ENCODE peak calls at places on chromosomes 2 and 18, in nine cellular contexts. S is ELR, U is ovary, N is endodermal cell, P is AG08396, L is SW480, G is WTC11, W is GM19239, F is H4. H is an unnamed sample.

GRCh38 chr2:203891474-203891873 is 23.9 kb downstream of the CTLA4 start:
- DNase-seq in G (no peak), N (no peak), F (no peak), W (no peak), S (peak), L (no peak), U (no peak), P (no peak), H (no peak)

GRCh38 chr2:83531211-83531610 is 927.9 kb downstream of the SUCLG1 start:
- DNase-seq in N (no peak), W (no peak), U (no peak), P (no peak), S (no peak), G (no peak), L (no peak), F (no peak), H (no peak)

GRCh38 chr18:59140287-59140885 is 702 bp downstream of the SEC11C start:
- DNase-seq in N (peak), F (no peak), W (no peak), S (peak), L (no peak), G (peak), P (no peak), U (peak), H (no peak)

GRCh38 chr2:170707821-170708795 is 7.0 kb upstream of the SP5 start:
- DNase-seq in U (no peak), P (no peak), N (no peak), L (no peak), F (no peak), S (no peak), G (no peak), W (no peak), H (no peak)

GRCh38 chr2:105737980-105738657 is 6.6 kb upstream of the NCK2 start:
- DNase-seq in F (no peak), G (no peak), W (no peak), L (peak), S (peak), P (no peak), N (peak), U (no peak), H (no peak)

GRCh38 chr2:173982918-173983317 is 17.7 kb upstream of the SP3 start:
- DNase-seq in L (no peak), U (peak), P (no peak), S (no peak), G (no peak), W (no peak), F (no peak), N (no peak), H (no peak)

GRCh38 chr2:213989207-213989606 is 421.6 kb upstream of the VWC2L start:
- DNase-seq in P (no peak), N (no peak), W (no peak), G (no peak), U (no peak), F (no peak), S (no peak), L (no peak), H (no peak)

GRCh38 chr18:37316468-37316867 is 249.1 kb downstream of the CELF4 start:
- DNase-seq in S (no peak), W (no peak), N (no peak), G (no peak), F (no peak), P (no peak), L (no peak), U (no peak), H (no peak)

GRCh38 chr2:208820289-208820688 is 413.7 kb downstream of the PTH2R start:
- DNase-seq in L (peak), F (no peak), P (no peak), U (no peak), W (no peak), N (no peak), S (peak), G (no peak), H (no peak)

GRCh38 chr2:48707466-48707865 is 48.1 kb downstream of the LHCGR start:
- DNase-seq in P (no peak), G (no peak), U (no peak), N (no peak), S (no peak), L (peak), F (peak), W (no peak), H (no peak)

GRCh38 chr18:5974696-5975095 is 79.4 kb upstream of the TMEM200C start:
- DNase-seq in W (no peak), U (no peak), S (no peak), L (no peak), G (no peak), F (no peak), P (no peak), N (peak), H (no peak)

GRCh38 chr2:117776888-117777287 is 37.6 kb upstream of the DDX18 start:
- DNase-seq in N (no peak), W (no peak), P (no peak), F (no peak), G (no peak), S (no peak), U (no peak), L (no peak), H (no peak)